ENCODE peak calls at places on chromosomes 4 and X, in six cellular contexts. Q, M, H, V, K and W are unnamed samples.

GRCh38 chr4:77196866-77197265 is 39.9 kb downstream of the CCNG2 start:
- DNase-seq in K (no peak), H (no peak), M (no peak), V (no peak), Q (no peak), W (no peak)

GRCh38 chrX:38664285-38664684 is 102.9 kb downstream of the TSPAN7 start:
- DNase-seq in H (peak; percentile 35), Q (peak; percentile 52), M (peak; percentile 36), V (peak; percentile 43), K (no peak), W (peak; percentile 13)

GRCh38 chrX:132728296-132728695 is 230.1 kb downstream of the HS6ST2 start:
- DNase-seq in H (no peak), Q (no peak), K (no peak), V (no peak), M (no peak), W (no peak)

GRCh38 chr4:7371122-7371941 is 63.4 kb downstream of the PSAPL1 start:
- DNase-seq in K (no peak), H (peak; percentile 47), Q (peak; percentile 4), M (no peak), V (peak; percentile 33), W (no peak)

GRCh38 chrX:74613350-74614192 is 853 bp downstream of the RLIM start:
- DNase-seq in K (no peak), M (peak; percentile 11), Q (peak; percentile 52), V (peak; percentile 29), H (peak; percentile 24), W (peak; percentile 19)

GRCh38 chrX:66163849-66164401 is at the start of gene HEPH:
- DNase-seq in M (no peak), K (no peak), H (peak; percentile 49), Q (peak; percentile 59), V (peak; percentile 34), W (peak; percentile 5)

GRCh38 chrX:43718956-43719355 is 62.9 kb downstream of the MAOA start:
- DNase-seq in V (no peak), K (no peak), H (no peak), Q (no peak), M (no peak), W (no peak)

GRCh38 chr4:80005863-80006262 is 67.2 kb downstream of the ANTXR2 start:
- DNase-seq in Q (peak; percentile 29), K (no peak), V (peak; percentile 65), M (no peak), H (no peak), W (no peak)

GRCh38 chr4:120568736-120569135 is 353.8 kb downstream of the PRDM5 start:
- DNase-seq in Q (no peak), H (no peak), V (no peak), K (no peak), M (no peak), W (no peak)

GRCh38 chr4:87961993-87962791 is 13.3 kb upstream of the SPP1 start:
- DNase-seq in Q (peak; percentile 36), M (no peak), H (no peak), K (no peak), V (peak; percentile 47), W (no peak)

GRCh38 chr4:22389240-22389871 is 126.5 kb downstream of the ADGRA3 start:
- DNase-seq in Q (peak; percentile 90), H (peak; percentile 59), V (peak; percentile 85), M (peak; percentile 55), K (no peak), W (peak; percentile 55)

GRCh38 chr4:174631901-174632758 is 109.8 kb upstream of the HPGD start:
- DNase-seq in K (no peak), H (peak; percentile 58), M (peak; percentile 61), Q (peak; percentile 72), V (peak; percentile 23), W (peak; percentile 44)

GRCh38 chr4:82491251-82491960 is 61.0 kb downstream of the ENOPH1 start:
- DNase-seq in M (peak; percentile 82), V (no peak), H (no peak), K (no peak), Q (no peak), W (no peak)

GRCh38 chr4:23369331-23369730 is 520.5 kb downstream of the PPARGC1A start:
- DNase-seq in K (no peak), Q (no peak), V (no peak), H (no peak), M (no peak), W (no peak)

GRCh38 chrX:71586929-71587328 is 8.7 kb downstream of the GCNA start:
- DNase-seq in Q (no peak), H (no peak), K (no peak), V (no peak), M (no peak), W (no peak)

GRCh38 chrX:2548731-2549423 is 48.1 kb upstream of the DHRSX start:
- DNase-seq in V (no peak), K (no peak), Q (no peak), M (no peak), H (no peak), W (no peak)

GRCh38 chr4:102324725-102325124 is 20.6 kb downstream of the SLC39A8 start:
- DNase-seq in V (no peak), M (no peak), H (no peak), K (no peak), Q (no peak), W (no peak)

GRCh38 chrX:56366901-56367300 is 134.7 kb downstream of the KLF8 start:
- DNase-seq in Q (no peak), K (no peak), M (no peak), H (no peak), V (no peak), W (no peak)

GRCh38 chrX:15564981-15565579 is 35.7 kb downstream of the ACE2 start:
- DNase-seq in V (peak; percentile 44), M (peak; percentile 27), K (no peak), Q (peak; percentile 89), H (peak; percentile 34), W (peak; percentile 53)

GRCh38 chrX:20260885-20261284 is 5.8 kb downstream of the RPS6KA3 start:
- DNase-seq in H (no peak), M (no peak), K (no peak), V (no peak), Q (no peak), W (no peak)

GRCh38 chr4:110344165-110344564 is 131.8 kb upstream of the ENPEP start:
- DNase-seq in M (no peak), V (no peak), K (no peak), Q (peak; percentile 11), H (peak; percentile 9), W (no peak)

GRCh38 chr4:20589436-20589835 is 110.8 kb upstream of the PACRGL start:
- DNase-seq in K (no peak), M (peak; percentile 24), H (no peak), V (no peak), Q (no peak), W (no peak)

GRCh38 chr4:114780205-114780604 is 181.6 kb downstream of the UGT8 start:
- DNase-seq in H (no peak), K (no peak), M (peak; percentile 56), V (peak; percentile 7), Q (peak; percentile 8), W (peak; percentile 23)

GRCh38 chr4:8378776-8379175 is 61.7 kb downstream of the ACOX3 start:
- DNase-seq in H (no peak), K (no peak), Q (no peak), M (no peak), V (no peak), W (no peak)

GRCh38 chr4:5374994-5375393 is 323.7 kb downstream of the STK32B start:
- DNase-seq in M (no peak), Q (no peak), K (no peak), V (no peak), H (no peak), W (no peak)

GRCh38 chrX:1385251-1385794 is 6.6 kb downstream of the SLC25A6 start:
- DNase-seq in Q (no peak), H (peak; percentile 1), V (no peak), K (no peak), M (no peak), W (peak; percentile 37)

GRCh38 chr4:167032876-167033275 is 201.4 kb downstream of the SPOCK3 start:
- DNase-seq in Q (peak; percentile 53), M (peak; percentile 15), K (no peak), V (peak; percentile 39), H (no peak), W (no peak)

GRCh38 chr4:139902328-139903217 is 237.0 kb downstream of the MGST2 start:
- DNase-seq in M (no peak), K (no peak), V (peak; percentile 20), H (peak; percentile 26), Q (no peak), W (no peak)